ENCODE peak calls at places on chromosomes 5 and 9, in ten cellular contexts. R is uterus, M is ovary, P is HCT116, L is mesendoderm, D is neural progenitor cell, J is upper lobe of right lung, T is mammary epithelial cell, H is Peyer's patch, Q is body of pancreas. N is an unnamed sample.

GRCh38 chr5:118165619-118166018 is 822.7 kb downstream of the DTWD2 start:
- DNase-seq in M (no peak), H (no peak), T (no peak), R (no peak), Q (no peak), P (no peak), J (no peak), L (no peak), D (no peak), N (no peak)

GRCh38 chr9:86183225-86183808 is 76.1 kb downstream of the C9orf153 start:
- DNase-seq in D (no peak), T (no peak), M (no peak), P (no peak), H (no peak), Q (no peak), R (no peak), L (no peak), J (no peak), N (no peak)

GRCh38 chr5:163649522-163649921 is 144.1 kb downstream of the MAT2B start:
- DNase-seq in L (peak; percentile 36), H (no peak), R (no peak), Q (peak; percentile 25), M (no peak), J (no peak), D (no peak), T (peak; percentile 82), P (peak; percentile 19), N (no peak)

GRCh38 chr9:71098801-71099200 is 22.6 kb downstream of the TRPM3 start:
- DNase-seq in P (no peak), L (no peak), T (no peak), H (no peak), M (no peak), R (no peak), J (no peak), Q (no peak), D (no peak), N (no peak)

GRCh38 chr9:107067715-107068416 is 204.9 kb downstream of the ZNF462 start:
- DNase-seq in T (no peak), M (no peak), H (peak; percentile 45), Q (peak; percentile 46), R (no peak), P (no peak), J (no peak), D (no peak), L (no peak), N (no peak)

GRCh38 chr5:2742921-2743679 is 8.4 kb downstream of the IRX2 start:
- DNase-seq in L (no peak), D (peak; percentile 61), H (no peak), J (no peak), Q (no peak), P (no peak), M (no peak), R (no peak), T (peak; percentile 52), N (no peak)

GRCh38 chr9:105119166-105119565 is 125.3 kb upstream of the SLC44A1 start:
- DNase-seq in D (peak; percentile 6), Q (no peak), T (no peak), L (no peak), M (no peak), J (no peak), H (no peak), R (no peak), P (no peak), N (no peak)

GRCh38 chr9:135282001-135282731 is 194.7 kb downstream of the OLFM1 start:
- DNase-seq in R (peak; percentile 71), Q (peak; percentile 93), P (peak; percentile 27), H (peak; percentile 77), L (no peak), J (peak; percentile 87), T (peak; percentile 61), D (no peak), M (peak; percentile 55), N (peak; percentile 28)

GRCh38 chr5:23367863-23368262 is 139.5 kb upstream of the PRDM9 start:
- DNase-seq in J (no peak), R (no peak), P (no peak), L (no peak), D (no peak), H (no peak), Q (no peak), T (peak; percentile 7), M (no peak), N (no peak)

GRCh38 chr9:125758986-125759811 is 12.0 kb downstream of the PBX3 start:
- DNase-seq in D (peak; percentile 45), M (no peak), H (no peak), L (peak; percentile 56), Q (no peak), T (no peak), R (no peak), J (no peak), P (no peak), N (no peak)

GRCh38 chr9:3238241-3238640 is 287.6 kb downstream of the RFX3 start:
- DNase-seq in J (no peak), P (no peak), R (no peak), L (no peak), D (no peak), Q (no peak), T (no peak), H (no peak), M (no peak), N (no peak)

GRCh38 chr5:116343961-116344360 is 230.7 kb downstream of the SEMA6A start:
- DNase-seq in Q (no peak), J (no peak), D (peak; percentile 34), R (no peak), L (peak; percentile 87), P (no peak), T (no peak), H (no peak), M (no peak), N (no peak)

GRCh38 chr5:178232124-178232919 is at the start of gene PHYKPL:
- DNase-seq in T (peak; percentile 50), L (peak; percentile 72), Q (peak; percentile 77), M (peak; percentile 69), R (peak; percentile 75), P (peak; percentile 44), D (peak; percentile 91), H (peak; percentile 86), J (peak; percentile 91), N (peak; percentile 84)

DNA sequence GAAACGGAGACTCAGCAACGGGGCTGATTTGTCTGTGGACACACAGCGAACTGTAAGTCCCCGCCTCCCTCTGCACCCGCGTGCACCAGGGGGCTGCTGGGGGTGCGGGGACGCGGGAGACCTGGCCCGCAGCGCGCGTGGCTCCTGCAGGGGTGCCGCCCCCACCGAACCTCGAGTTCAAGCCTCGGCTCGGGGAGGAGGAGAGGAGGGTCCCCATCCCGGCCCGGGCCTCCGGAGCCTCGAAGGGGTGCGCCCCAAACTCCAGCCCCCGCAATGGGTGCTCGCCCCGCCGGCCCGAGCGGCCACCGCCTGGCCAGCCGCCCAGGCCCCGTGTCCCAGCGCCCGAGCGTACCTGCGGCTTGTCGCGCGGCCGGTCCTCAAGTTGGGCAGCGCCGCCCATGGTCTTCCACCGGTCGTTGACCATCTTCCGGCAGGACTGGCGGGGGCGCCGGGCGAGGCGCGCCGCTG is 829 bp downstream of the FIBCD1 start:
- DNase-seq in M (no peak), R (no peak), H (no peak), D (no peak), Q (no peak), P (no peak), L (no peak), J (no peak), T (no peak), N (no peak)
- H3K27me3 ChIP-seq in M (peaks cover 12% of the 10 kb centered on the region), R (peaks cover 33% of the 10 kb centered on the region), H (no peaks in the 10 kb centered on the region), D (peaks cover 67% of the 10 kb centered on the region), Q (peaks cover 57% of the 10 kb centered on the region), P (no peaks in the 10 kb centered on the region), L (peaks cover 10% of the 10 kb centered on the region), J (peaks cover 92% of the 10 kb centered on the region), T (no peaks in the 10 kb centered on the region), N (peaks cover 11% of the 10 kb centered on the region)

GRCh38 chr5:41412496-41412895 is 97.9 kb downstream of the PLCXD3 start:
- DNase-seq in H (no peak), D (no peak), P (no peak), Q (no peak), J (no peak), L (peak; percentile 9), M (no peak), R (no peak), T (no peak), N (no peak)
- H3K4me3 ChIP-seq in H (no peak overlapping the region), D (no peak overlapping the region), P (no peak overlapping the region), Q (no peak overlapping the region), J (no peak overlapping the region), L (no peak overlapping the region), M (no peak overlapping the region), R (no peak overlapping the region), T (no peak overlapping the region), N (no peak overlapping the region)

GRCh38 chr5:14879393-14879792 is 7.8 kb upstream of the ANKH start:
- DNase-seq in Q (no peak), H (no peak), D (no peak), R (no peak), T (no peak), P (no peak), L (no peak), M (no peak), J (no peak), N (no peak)

GRCh38 chr5:14881826-14882225 is 10.2 kb upstream of the ANKH start:
- DNase-seq in L (no peak), D (no peak), R (no peak), T (no peak), J (no peak), M (no peak), Q (peak; percentile 72), P (no peak), H (no peak), N (no peak)

GRCh38 chr5:14882658-14883580 is 11.3 kb upstream of the ANKH start:
- DNase-seq in D (no peak), R (no peak), T (no peak), J (no peak), P (no peak), Q (peak; percentile 34), H (no peak), M (no peak), L (no peak), N (no peak)

GRCh38 chr5:14880688-14881087 is 9.1 kb upstream of the ANKH start:
- DNase-seq in M (no peak), D (no peak), L (no peak), H (no peak), T (peak; percentile 58), R (no peak), J (no peak), Q (no peak), P (no peak), N (no peak)

GRCh38 chr5:14879985-14880589 is 8.5 kb upstream of the ANKH start:
- DNase-seq in L (no peak), J (no peak), M (no peak), R (no peak), H (no peak), D (no peak), Q (no peak), T (peak; percentile 54), P (no peak), N (no peak)
- H3K27me3 ChIP-seq in L (no peaks in the 10 kb centered on the region), J (no peaks in the 10 kb centered on the region), M (no peaks in the 10 kb centered on the region), R (no peaks in the 10 kb centered on the region), H (no peaks in the 10 kb centered on the region), D (peaks cover 7% of the 10 kb centered on the region), Q (no peaks in the 10 kb centered on the region), T (no peaks in the 10 kb centered on the region), P (no peaks in the 10 kb centered on the region), N (no peaks in the 10 kb centered on the region)

DNA sequence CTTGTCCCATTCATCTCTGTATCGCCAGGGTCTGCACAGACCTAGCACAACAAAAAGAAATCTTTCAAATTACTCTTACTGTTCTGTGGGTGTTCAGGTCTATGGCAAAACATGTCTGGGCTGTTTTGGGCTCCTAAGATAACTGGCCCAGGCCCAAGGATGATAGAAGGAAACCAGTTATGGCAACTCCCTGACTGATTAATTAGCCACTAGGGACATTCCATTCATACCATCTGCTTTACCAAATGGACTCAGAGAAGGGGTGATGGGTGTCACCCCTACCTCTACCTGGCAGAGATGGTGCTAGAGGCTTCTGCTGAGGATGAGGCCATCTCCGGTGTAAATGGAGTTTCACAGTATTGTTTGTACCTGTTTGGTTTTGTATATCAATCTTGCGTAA is 1.9 kb downstream of the SLC31A2 start:
- DNase-seq in Q (no peak), M (no peak), D (no peak), L (peak; percentile 27), P (no peak), J (no peak), H (no peak), R (no peak), T (peak; percentile 95), N (no peak)
- H3K4me3 ChIP-seq in Q (no peak overlapping the region), M (no peak overlapping the region), D (no peak overlapping the region), L (no peak overlapping the region), P (no peak overlapping the region), J (peak overlapping the region; percentile 98), H (no peak overlapping the region), R (no peak overlapping the region), T (peak overlapping the region; percentile 82), N (no peak overlapping the region)